ENCODE peak calls at places on chromosome 2, in seven cellular contexts. M, V, Q, W, N, B and I are unnamed samples.
A peak's percentile ranks its signal among the peaks of the same experiment; 100 is the strongest.

GRCh38 chr2:207107120-207107519 is 58.6 kb downstream of the KLF7 start:
- DNase-seq in Q (no peak), B (no peak), N (no peak), M (no peak), V (no peak), W (no peak), I (no peak)

GRCh38 chr2:105800953-105801635 is 56.4 kb downstream of the NCK2 start:
- DNase-seq in W (no peak), N (no peak), Q (no peak), M (no peak), V (no peak), B (no peak), I (no peak)

GRCh38 chr2:134897932-134898331 is 20.7 kb upstream of the CCNT2 start:
- DNase-seq in V (peak; percentile 8), W (no peak), N (no peak), M (no peak), B (peak; percentile 22), Q (no peak), I (no peak)

GRCh38 chr2:73938761-73939352 is 12.2 kb downstream of the DGUOK start:
- DNase-seq in M (no peak), V (peak; percentile 79), Q (no peak), N (no peak), B (peak; percentile 37), W (no peak), I (no peak)

GRCh38 chr2:5140367-5140766 is 551.8 kb upstream of the SOX11 start:
- DNase-seq in V (no peak), Q (no peak), M (no peak), N (no peak), W (no peak), B (no peak), I (no peak)

GRCh38 chr2:152647417-152648010 is 69.7 kb downstream of the PRPF40A start:
- DNase-seq in B (no peak), N (no peak), V (peak; percentile 49), Q (no peak), W (no peak), M (no peak), I (no peak)

GRCh38 chr2:206084870-206085741 is 868 bp downstream of the INO80D start:
- DNase-seq in V (no peak), W (peak; percentile 72), Q (peak; percentile 37), B (peak; percentile 42), N (no peak), M (peak; percentile 37), I (peak; percentile 33)

GRCh38 chr2:80499095-80499494 is 194.5 kb upstream of the LRRTM1 start:
- DNase-seq in N (no peak), Q (peak; percentile 18), B (peak; percentile 48), V (peak; percentile 65), M (no peak), W (no peak), I (no peak)

GRCh38 chr2:117621330-117621729 is 193.2 kb upstream of the DDX18 start:
- DNase-seq in W (no peak), Q (no peak), N (no peak), M (no peak), B (no peak), V (no peak), I (no peak)

GRCh38 chr2:151728736-151729415 is 5.4 kb downstream of the NEB start:
- DNase-seq in N (no peak), Q (peak; percentile 55), W (no peak), M (no peak), V (no peak), B (no peak), I (no peak)

GRCh38 chr2:160406591-160407392 is 86.8 kb downstream of the RBMS1 start:
- DNase-seq in M (no peak), B (peak; percentile 89), V (peak; percentile 80), W (peak; percentile 72), Q (no peak), N (peak; percentile 62), I (no peak)

GRCh38 chr2:48175254-48175653 is 269.0 kb upstream of the FBXO11 start:
- DNase-seq in B (peak; percentile 77), V (peak; percentile 70), N (no peak), Q (no peak), M (no peak), W (no peak), I (no peak)

GRCh38 chr2:229048134-229048533 is 223.0 kb downstream of the PID1 start:
- DNase-seq in W (no peak), N (no peak), B (no peak), V (no peak), Q (no peak), M (no peak), I (no peak)

GRCh38 chr2:23478087-23478932 is 93.3 kb downstream of the KLHL29 start:
- DNase-seq in M (peak; percentile 56), Q (peak; percentile 59), B (no peak), N (no peak), V (no peak), W (no peak), I (no peak)

GRCh38 chr2:149164827-149165226 is 126.3 kb downstream of the LYPD6B start:
- DNase-seq in M (no peak), N (no peak), Q (no peak), W (no peak), B (no peak), V (no peak), I (no peak)

GRCh38 chr2:213559053-213559452 is 274.8 kb downstream of the SPAG16 start:
- DNase-seq in Q (no peak), V (no peak), B (no peak), N (no peak), W (no peak), M (no peak), I (no peak)

GRCh38 chr2:206728277-206729199 is 10.3 kb upstream of the DYTN start:
- DNase-seq in W (no peak), B (no peak), M (no peak), Q (no peak), N (no peak), V (peak; percentile 32), I (no peak)

GRCh38 chr2:44981714-44982108 is 27.5 kb downstream of the SIX2 start:
- DNase-seq in W (peak; percentile 93), B (peak; percentile 63), Q (peak; percentile 77), V (peak; percentile 73), N (peak; percentile 44), M (peak; percentile 76), I (peak; percentile 80)

GRCh38 chr2:18247282-18248110 is 313.0 kb downstream of the RDH14 start:
- DNase-seq in V (no peak), B (no peak), Q (no peak), W (no peak), M (no peak), N (no peak), I (no peak)

GRCh38 chr2:62180960-62181359 is 15.0 kb upstream of the B3GNT2 start:
- DNase-seq in M (no peak), W (no peak), Q (no peak), N (no peak), V (no peak), B (no peak), I (no peak)

GRCh38 chr2:188410504-188411235 is 119.0 kb downstream of the GULP1 start:
- DNase-seq in W (no peak), V (peak; percentile 63), B (peak; percentile 73), Q (no peak), M (peak; percentile 38), N (no peak), I (no peak)
- H4K8ac ChIP-seq in W (no peak overlapping the region), V (peak overlapping the region; percentile 47), B (no peak overlapping the region), Q (no peak overlapping the region), M (no peak overlapping the region), N (no peak overlapping the region), I (no peak overlapping the region)

GRCh38 chr2:15650616-15651366 is 59.1 kb downstream of the DDX1 start:
- DNase-seq in W (no peak), N (no peak), Q (no peak), M (no peak), B (no peak), V (no peak), I (no peak)

GRCh38 chr2:15651367-15651727 is 59.7 kb downstream of the DDX1 start:
- DNase-seq in W (no peak), N (no peak), V (no peak), M (no peak), B (no peak), Q (no peak), I (no peak)

GRCh38 chr2:15653806-15654726 is 62.4 kb downstream of the DDX1 start:
- DNase-seq in V (no peak), B (no peak), W (no peak), N (no peak), Q (no peak), M (no peak), I (no peak)

GRCh38 chr2:15654727-15655073 is 63.0 kb downstream of the DDX1 start:
- DNase-seq in W (no peak), B (no peak), N (no peak), Q (no peak), M (no peak), V (no peak), I (no peak)

DNA sequence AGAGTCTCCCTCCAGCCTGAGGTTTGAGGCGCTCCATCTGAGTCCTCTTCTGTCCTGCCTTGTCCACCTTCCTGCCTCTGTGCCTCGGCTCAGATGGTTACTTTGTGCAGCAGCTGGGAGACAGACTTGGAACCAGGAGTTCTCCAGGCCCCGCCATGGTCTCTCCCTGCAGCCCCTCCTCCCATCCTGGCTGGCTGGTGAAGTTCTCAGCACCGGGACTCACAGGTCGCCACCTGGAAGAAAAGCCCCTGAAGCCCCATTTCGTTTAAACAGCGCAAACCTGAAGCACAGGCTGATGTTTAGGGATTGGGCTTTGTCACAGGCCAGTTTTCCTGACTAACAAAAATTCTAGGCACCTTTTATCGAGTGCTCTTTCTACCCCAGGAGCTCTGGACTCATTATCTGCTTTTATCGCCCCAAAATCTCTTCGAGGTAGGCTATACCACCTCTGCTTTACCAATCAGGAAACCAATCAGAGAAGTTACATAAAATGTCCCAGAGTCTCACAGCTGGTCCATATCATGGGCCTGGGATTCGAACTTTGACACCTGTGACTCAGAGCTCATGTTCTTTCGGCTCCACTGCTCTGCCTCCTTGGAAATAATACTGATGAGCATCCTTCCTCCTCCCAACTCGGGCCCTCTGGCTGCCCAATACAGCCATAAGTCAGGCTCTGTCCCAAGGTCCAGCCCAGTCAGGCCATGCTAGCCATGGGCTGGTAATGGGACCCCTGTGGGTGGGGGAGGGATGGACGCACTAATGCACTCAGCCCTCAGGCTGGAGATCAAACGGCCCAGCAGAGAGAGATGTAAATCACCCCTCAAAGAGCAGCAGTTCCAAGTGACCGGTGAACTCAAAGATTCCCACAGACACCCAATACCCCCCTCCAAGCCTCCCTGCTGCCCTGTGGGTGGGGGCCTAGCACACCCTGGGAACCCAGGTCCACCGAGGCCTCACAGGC is 60.9 kb downstream of the DDX1 start:
- DNase-seq in Q (no peak), W (no peak), B (no peak), V (no peak), N (no peak), M (no peak), I (no peak)
- H3K23ac ChIP-seq in Q (no peak overlapping the region), W (no peak overlapping the region), B (no peak overlapping the region), V (no peak overlapping the region), N (no peak overlapping the region), M (no peak overlapping the region), I (no peak overlapping the region)

GRCh38 chr2:118622931-118623330 is 224.5 kb downstream of the EN1 start:
- DNase-seq in B (no peak), N (no peak), Q (no peak), W (no peak), M (no peak), V (no peak), I (no peak)
- H3K9ac ChIP-seq in B (no peak overlapping the region), N (no peak overlapping the region), Q (no peak overlapping the region), W (no peak overlapping the region), M (no peak overlapping the region), V (no peak overlapping the region), I (no peak overlapping the region)

DNA sequence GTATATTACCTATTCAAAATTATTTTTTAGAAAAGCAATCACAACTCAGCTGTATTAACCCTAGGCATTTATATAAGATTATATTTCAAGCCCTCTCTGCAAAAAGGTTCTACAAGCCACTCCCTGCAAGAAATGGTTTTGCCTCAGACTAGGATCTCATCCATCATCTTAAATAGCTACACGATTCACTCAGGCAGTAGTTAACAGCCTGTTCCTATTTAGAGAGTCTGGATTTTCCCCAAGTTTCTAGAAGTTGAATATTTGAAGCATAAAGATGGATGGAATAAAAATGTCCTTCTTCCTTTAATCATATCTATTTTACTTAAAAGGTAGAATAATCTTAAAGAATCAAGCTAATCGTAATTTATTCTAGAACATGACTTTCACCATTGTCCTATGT is 167.1 kb upstream of the STK17B start:
- DNase-seq in V (no peak), N (no peak), Q (no peak), B (no peak), M (no peak), W (no peak), I (no peak)
- H4K8ac ChIP-seq in V (no peak overlapping the region), N (no peak overlapping the region), Q (no peak overlapping the region), B (no peak overlapping the region), M (no peak overlapping the region), W (no peak overlapping the region), I (no peak overlapping the region)